ENCODE peak calls at places on chromosomes 11 and 22, in seven cellular contexts. J is AG04450, L is neural crest cell, Z is GM12878, T is psoas muscle, M is HL-60, G is HCT116. E is an unnamed sample.

GRCh38 chr11:14148653-14149273 is 186.2 kb downstream of the SPON1 start:
- DNase-seq in J (peak; percentile 3), L (no peak), Z (no peak), T (no peak), M (no peak), G (peak; percentile 29), E (no peak)

GRCh38 chr11:69129053-69129452 is 26.7 kb upstream of the SMIM38 start:
- DNase-seq in J (no peak), L (no peak), Z (no peak), T (no peak), M (no peak), G (no peak), E (no peak)

GRCh38 chr11:120217941-120218694 is 7.3 kb downstream of the OAF start:
- DNase-seq in J (no peak), L (peak; percentile 41), Z (no peak), T (no peak), M (no peak), G (no peak), E (no peak)

GRCh38 chr11:103659138-103659734 is 377.2 kb upstream of the DDI1 start:
- DNase-seq in J (no peak), L (no peak), Z (no peak), T (no peak), M (no peak), G (peak; percentile 15), E (no peak)

GRCh38 chr11:124482362-124483147 is 37.1 kb upstream of the OR8B8 start:
- DNase-seq in J (no peak), L (no peak), Z (no peak), T (no peak), M (no peak), G (no peak), E (no peak)

GRCh38 chr11:69297225-69297925 is 3.4 kb downstream of the MYEOV start:
- DNase-seq in J (peak; percentile 96), L (peak; percentile 51), Z (peak; percentile 91), T (peak; percentile 95), M (peak; percentile 98), G (peak; percentile 97), E (no peak)

GRCh38 chr11:43921561-43922294 is 20.7 kb upstream of the C11orf96 start:
- DNase-seq in J (no peak), L (no peak), Z (no peak), T (no peak), M (no peak), G (no peak), E (no peak)

GRCh38 chr11:88689548-88690240 is 352.2 kb upstream of the CTSC start:
- DNase-seq in J (no peak), L (no peak), Z (no peak), T (no peak), M (no peak), G (no peak), E (no peak)

GRCh38 chr22:25990940-25991339 is 178.3 kb upstream of the SEZ6L start:
- DNase-seq in J (no peak), L (no peak), Z (no peak), T (no peak), M (no peak), G (no peak), E (no peak)

GRCh38 chr11:43518407-43519165 is 159.9 kb downstream of the TTC17 start:
- DNase-seq in J (no peak), L (no peak), Z (no peak), T (no peak), M (no peak), G (no peak), E (no peak)

GRCh38 chr22:33969052-33969451 is 48.8 kb upstream of the LARGE1 start:
- DNase-seq in J (no peak), L (no peak), Z (no peak), T (no peak), M (no peak), G (no peak), E (no peak)

GRCh38 chr11:126591966-126592489 is 236.5 kb downstream of the ST3GAL4 start:
- DNase-seq in J (no peak), L (no peak), Z (no peak), T (no peak), M (no peak), G (no peak), E (no peak)

GRCh38 chr11:34773826-34774225 is 142.4 kb downstream of the APIP start:
- DNase-seq in J (peak; percentile 6), L (no peak), Z (no peak), T (no peak), M (no peak), G (no peak), E (no peak)

GRCh38 chr11:69511358-69512015 is 30.0 kb downstream of the LINC01488 start:
- DNase-seq in J (no peak), L (no peak), Z (no peak), T (no peak), M (no peak), G (no peak), E (no peak)

DNA sequence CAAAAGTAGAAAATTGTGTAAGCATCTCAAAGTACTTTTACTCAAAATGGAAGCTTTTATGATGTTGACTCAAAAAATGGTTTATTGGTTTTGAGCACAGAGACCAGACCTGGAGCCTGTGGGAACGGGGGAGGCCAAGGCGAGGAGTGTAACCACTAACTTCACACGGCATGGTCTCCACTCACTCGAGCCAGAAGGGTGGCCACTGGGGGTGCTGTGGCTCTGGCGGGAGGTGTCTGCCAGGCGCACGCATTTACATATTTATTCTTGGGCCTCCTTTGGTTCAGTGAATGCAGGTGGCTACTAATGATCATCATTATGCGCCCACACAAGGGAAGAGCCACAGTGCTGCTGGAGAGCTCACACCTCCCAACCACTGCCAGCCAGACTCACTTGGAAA is 64.6 kb downstream of the FLRT1 start:
- DNase-seq in J (no peak), L (no peak), Z (no peak), T (no peak), M (no peak), G (no peak), E (no peak)
- TF ChIP-seq CTCF in J (peak; percentile 26), L (peak; percentile 32), Z (peak; percentile 52), T (no peak), M (no peak), G (no peak), E (peak; percentile 53)

DNA sequence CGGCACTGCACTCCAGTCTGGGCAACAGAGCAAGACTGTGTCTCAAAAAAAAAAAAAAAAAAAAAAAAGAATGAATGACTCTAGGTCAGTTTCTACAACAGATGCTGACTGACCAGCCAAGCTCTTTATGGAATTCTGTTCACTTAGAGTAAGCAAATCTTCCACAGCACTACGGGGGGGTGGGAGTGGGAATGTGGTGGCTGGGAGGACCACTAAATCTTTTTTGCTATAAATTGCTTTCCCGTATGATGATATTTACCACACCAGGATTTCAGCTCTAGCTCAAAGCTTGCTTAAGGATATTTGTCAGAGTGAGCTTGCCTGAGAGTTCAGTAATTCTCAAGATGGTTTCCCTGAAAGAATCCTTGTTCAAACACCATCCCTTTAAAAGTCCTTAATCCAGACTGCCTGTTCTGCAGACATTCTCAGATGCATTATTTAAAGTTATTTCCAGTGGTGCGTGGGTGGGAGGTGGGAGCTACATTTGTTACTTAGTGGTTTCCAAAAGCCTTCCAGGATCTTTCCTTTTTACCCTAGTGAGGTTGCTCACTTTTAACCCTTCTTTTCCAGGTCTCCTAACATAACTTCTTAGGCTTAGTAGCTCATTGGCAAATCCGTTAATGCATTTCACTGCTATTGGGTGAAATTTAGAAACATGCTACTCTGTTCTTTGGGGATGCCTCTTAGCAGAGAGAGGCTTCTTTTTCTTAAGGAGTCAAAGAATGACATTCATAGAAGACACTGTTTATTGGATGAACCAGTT is 65.9 kb downstream of the UBASH3B start:
- DNase-seq in J (no peak), L (no peak), Z (no peak), T (no peak), M (no peak), G (no peak), E (no peak)
- TF ChIP-seq CTCF in J (no peak), L (no peak), Z (no peak), T (no peak), M (no peak), G (no peak), E (no peak)

GRCh38 chr22:42280140-42280539 is 9.7 kb upstream of the TCF20 start:
- DNase-seq in J (no peak), L (no peak), Z (no peak), T (no peak), M (no peak), G (no peak), E (peak; percentile 51)

GRCh38 chr22:42279425-42280020 is 9.1 kb upstream of the TCF20 start:
- DNase-seq in J (no peak), L (no peak), Z (no peak), T (no peak), M (no peak), G (no peak), E (peak; percentile 52)

GRCh38 chr22:42277232-42277753 is 6.8 kb upstream of the TCF20 start:
- DNase-seq in J (no peak), L (no peak), Z (no peak), T (no peak), M (no peak), G (no peak), E (no peak)

GRCh38 chr22:42275970-42276369 is 5.5 kb upstream of the TCF20 start:
- DNase-seq in J (no peak), L (no peak), Z (no peak), T (no peak), M (no peak), G (no peak), E (no peak)

DNA sequence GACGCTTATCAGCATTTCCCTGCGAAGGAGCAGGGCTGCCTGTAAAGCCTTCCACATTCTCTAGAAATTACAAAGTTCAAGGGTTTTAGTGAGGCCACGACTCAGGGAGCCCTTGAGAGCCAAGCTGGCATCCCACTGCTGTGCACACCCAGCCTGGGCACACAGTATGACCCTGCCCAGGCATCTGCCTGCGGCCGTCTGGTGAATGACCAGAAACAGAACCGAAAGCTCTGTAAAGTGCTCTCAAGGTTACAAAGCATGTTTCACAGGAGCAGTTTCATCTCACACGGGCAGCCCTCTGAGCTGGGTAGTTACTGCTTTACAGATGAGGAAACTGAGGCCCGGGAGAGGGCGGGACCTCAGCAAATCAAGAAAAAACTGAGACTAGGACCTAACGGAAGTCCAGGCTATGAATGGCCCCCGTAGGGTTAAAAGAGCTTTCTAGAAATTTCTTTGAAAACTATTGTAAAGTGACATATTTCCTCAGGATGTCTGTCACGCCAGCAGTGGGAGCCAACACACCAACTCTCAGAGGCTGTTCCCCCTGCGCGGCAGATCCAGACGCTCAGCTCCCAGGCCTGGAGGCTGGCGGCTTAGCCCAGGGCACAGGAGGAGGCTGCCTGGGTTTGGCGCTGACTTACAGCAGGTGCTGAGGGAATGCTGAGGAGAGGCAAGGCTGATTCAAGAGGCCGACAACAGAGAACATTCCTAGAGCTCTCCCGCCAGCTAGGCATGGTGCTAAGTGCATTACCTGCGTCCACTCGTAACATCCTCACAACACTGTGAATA is 7.7 kb upstream of the TCF20 start:
- DNase-seq in J (no peak), L (no peak), Z (no peak), T (no peak), M (no peak), G (no peak), E (peak; percentile 64)
- TF ChIP-seq CTCF in J (peak; percentile 22), L (peak; percentile 44), Z (peak; percentile 26), T (no peak), M (no peak), G (no peak), E (peak; percentile 40)

GRCh38 chr11:108654994-108655631 is 9.8 kb upstream of the DDX10 start:
- DNase-seq in J (no peak), L (peak; percentile 25), Z (no peak), T (no peak), M (peak; percentile 31), G (peak; percentile 54), E (no peak)
- TF ChIP-seq CTCF in J (peak; percentile 79), L (peak; percentile 76), Z (peak; percentile 49), T (peak; percentile 55), M (no peak), G (peak; percentile 80), E (peak; percentile 78)

GRCh38 chr11:60887531-60887930 is 18.9 kb downstream of the PRPF19 start:
- DNase-seq in J (no peak), L (no peak), Z (no peak), T (peak; percentile 46), M (peak; percentile 56), G (peak; percentile 31), E (no peak)
- TF ChIP-seq CTCF in J (peak; percentile 80), L (peak; percentile 59), Z (peak; percentile 58), T (peak; percentile 45), M (peak; percentile 39), G (peak; percentile 61), E (peak; percentile 62)

E was measured in type B pancreatic cell.